ENCODE peak calls at places on chromosomes 6 and 20, in six cellular contexts. J, W, T, C, V and H are unnamed samples.
A peak's percentile ranks its signal among the peaks of the same experiment; 100 is the strongest.

GRCh38 chr6:106820412-106820852 is 154.1 kb downstream of the CD24 start:
- DNase-seq in J (no peak), V (peak; percentile 49), C (no peak), W (no peak), T (no peak), H (no peak)

GRCh38 chr6:84486526-84486925 is 259.1 kb upstream of the CEP162 start:
- DNase-seq in T (no peak), W (no peak), C (no peak), V (no peak), J (no peak), H (no peak)

GRCh38 chr6:56038764-56039163 is 163.4 kb upstream of the BMP5 start:
- DNase-seq in J (no peak), T (no peak), W (no peak), V (no peak), C (no peak), H (no peak)

GRCh38 chr20:32115196-32115767 is 5.8 kb downstream of the TM9SF4 start:
- DNase-seq in J (no peak), W (no peak), V (no peak), C (no peak), T (no peak), H (no peak)

GRCh38 chr6:13457577-13457976 is 29.8 kb downstream of the GFOD1 start:
- DNase-seq in C (no peak), V (no peak), W (no peak), J (no peak), T (peak; percentile 66), H (no peak)

GRCh38 chr20:50919567-50919966 is 11.7 kb downstream of the ADNP start:
- DNase-seq in W (no peak), C (no peak), T (peak; percentile 74), J (no peak), V (peak; percentile 71), H (no peak)

GRCh38 chr20:17971571-17972013 is 2.8 kb downstream of the MGME1 start:
- DNase-seq in V (peak; percentile 51), W (no peak), C (no peak), T (no peak), J (no peak), H (no peak)

GRCh38 chr6:132937466-132937906 is 123.1 kb downstream of the RPS12 start:
- DNase-seq in T (no peak), V (no peak), C (peak; percentile 12), J (peak; percentile 57), W (no peak), H (no peak)

GRCh38 chr6:35425284-35425683 is 26.9 kb upstream of the FANCE start:
- DNase-seq in V (peak; percentile 59), W (no peak), C (no peak), J (no peak), T (no peak), H (no peak)

GRCh38 chr6:153595903-153596302 is 443.1 kb upstream of the OPRM1 start:
- DNase-seq in W (no peak), J (no peak), C (no peak), T (no peak), V (peak; percentile 44), H (no peak)

GRCh38 chr6:128357391-128358110 is 162.8 kb downstream of the PTPRK start:
- DNase-seq in T (no peak), W (no peak), J (no peak), V (no peak), C (no peak), H (no peak)

GRCh38 chr6:100664274-100665040 is 199.7 kb upstream of the SIM1 start:
- DNase-seq in J (no peak), V (no peak), T (no peak), C (no peak), W (no peak), H (no peak)

GRCh38 chr20:56987992-56988391 is 278.4 kb downstream of the BMP7 start:
- DNase-seq in W (no peak), T (no peak), V (peak; percentile 63), C (no peak), J (no peak), H (no peak)

GRCh38 chr6:169171951-169172350 is 81.7 kb downstream of the THBS2 start:
- DNase-seq in V (no peak), T (no peak), W (no peak), J (no peak), C (no peak), H (peak; percentile 77)

GRCh38 chr6:157381631-157382621 is 936 bp downstream of the ZDHHC14 start:
- DNase-seq in J (no peak), W (peak; percentile 63), V (peak; percentile 43), T (peak; percentile 81), C (peak; percentile 50), H (no peak)

GRCh38 chr6:22145294-22145693 is 151.5 kb downstream of the PRL start:
- DNase-seq in C (no peak), V (no peak), J (no peak), T (no peak), W (no peak), H (no peak)
- H3K27ac ChIP-seq in C (no peak overlapping the region), V (no peak overlapping the region), J (no peak overlapping the region), T (no peak overlapping the region), W (no peak overlapping the region), H (no peak overlapping the region)

GRCh38 chr20:42483694-42484303 is 705.9 kb downstream of the PTPRT start:
- DNase-seq in T (no peak), C (no peak), J (no peak), W (no peak), V (no peak), H (no peak)
- TF ChIP-seq CTCF in T (no peak), C (peak; percentile 48), J (no peak), W (no peak), V (peak; percentile 67), H (no peak)

DNA sequence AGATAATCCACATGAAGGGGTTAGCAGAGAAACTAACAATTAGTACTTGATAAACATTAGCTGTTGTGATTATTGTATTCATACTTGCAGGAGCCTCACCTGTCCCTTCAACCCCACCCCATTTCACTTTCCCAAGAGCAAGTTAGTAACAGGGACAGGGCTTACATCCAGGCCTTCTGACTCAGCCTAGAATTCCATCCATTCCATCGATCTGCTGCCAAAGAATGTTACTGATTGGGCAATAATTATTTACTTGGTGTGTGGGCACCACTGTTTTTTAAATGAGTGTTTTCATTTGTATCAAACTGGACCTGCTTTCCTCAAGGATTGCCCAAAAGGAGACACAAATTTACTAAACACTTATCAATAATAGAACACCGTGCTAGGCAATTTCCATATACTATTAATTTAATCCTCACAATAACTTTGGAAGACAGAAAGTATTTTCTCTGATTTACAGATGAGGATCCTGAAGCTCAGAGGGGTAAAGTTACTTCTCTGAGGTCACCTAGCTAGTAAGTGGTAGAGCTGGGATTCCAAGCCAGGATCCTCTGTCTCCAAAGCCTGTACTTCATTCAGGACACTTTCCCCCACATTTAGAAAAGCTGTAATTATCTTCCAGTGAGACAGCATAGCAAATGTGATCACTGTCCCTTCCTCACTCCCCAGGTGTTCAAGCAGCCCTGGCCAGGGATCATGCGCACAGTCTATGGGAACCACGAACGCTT is 32.8 kb downstream of the GSS start:
- DNase-seq in C (peak; percentile 28), T (no peak), W (no peak), V (peak; percentile 96), J (no peak), H (no peak)
- H3K27ac ChIP-seq in C (peak overlapping the region; percentile 57), T (peak overlapping the region; percentile 87), W (no peak overlapping the region), V (peak overlapping the region; percentile 89), J (no peak overlapping the region), H (peak overlapping the region; percentile 52)

DNA sequence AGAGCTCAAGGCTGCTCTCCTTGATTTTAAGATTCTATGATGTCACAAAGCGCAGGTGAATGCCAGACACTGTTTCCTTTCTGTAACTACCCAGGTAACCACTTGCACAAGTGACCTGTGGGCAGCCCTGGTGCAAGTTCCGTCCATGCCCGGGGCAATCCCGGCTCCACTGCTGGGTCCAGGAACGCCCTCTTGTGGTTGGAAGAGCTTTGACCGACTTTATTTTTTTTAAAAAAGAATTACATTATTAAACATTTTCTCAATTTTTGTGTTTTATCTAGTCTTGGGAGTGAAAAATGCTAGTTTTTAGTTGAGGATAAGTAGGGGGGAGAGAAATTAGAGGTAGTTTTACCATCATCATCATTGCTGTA is 695.2 kb downstream of the QKI start:
- DNase-seq in J (no peak), T (peak; percentile 85), C (peak; percentile 66), V (no peak), W (no peak), H (no peak)
- TF ChIP-seq CTCF in J (peak; percentile 16), T (peak; percentile 84), C (peak; percentile 78), V (peak; percentile 57), W (no peak), H (no peak)

GRCh38 chr6:121503633-121504032 is 68.2 kb downstream of the GJA1 start:
- DNase-seq in W (no peak), J (no peak), C (no peak), V (no peak), T (no peak), H (no peak)

GRCh38 chr6:121510568-121511177 is 75.2 kb downstream of the GJA1 start:
- DNase-seq in C (no peak), W (no peak), V (no peak), J (no peak), T (no peak), H (no peak)

GRCh38 chr6:121504227-121504626 is 68.8 kb downstream of the GJA1 start:
- DNase-seq in J (no peak), T (no peak), C (no peak), V (peak; percentile 51), W (no peak), H (no peak)

GRCh38 chr6:121505284-121505683 is 69.8 kb downstream of the GJA1 start:
- DNase-seq in C (no peak), J (no peak), W (no peak), V (no peak), T (no peak), H (no peak)

DNA sequence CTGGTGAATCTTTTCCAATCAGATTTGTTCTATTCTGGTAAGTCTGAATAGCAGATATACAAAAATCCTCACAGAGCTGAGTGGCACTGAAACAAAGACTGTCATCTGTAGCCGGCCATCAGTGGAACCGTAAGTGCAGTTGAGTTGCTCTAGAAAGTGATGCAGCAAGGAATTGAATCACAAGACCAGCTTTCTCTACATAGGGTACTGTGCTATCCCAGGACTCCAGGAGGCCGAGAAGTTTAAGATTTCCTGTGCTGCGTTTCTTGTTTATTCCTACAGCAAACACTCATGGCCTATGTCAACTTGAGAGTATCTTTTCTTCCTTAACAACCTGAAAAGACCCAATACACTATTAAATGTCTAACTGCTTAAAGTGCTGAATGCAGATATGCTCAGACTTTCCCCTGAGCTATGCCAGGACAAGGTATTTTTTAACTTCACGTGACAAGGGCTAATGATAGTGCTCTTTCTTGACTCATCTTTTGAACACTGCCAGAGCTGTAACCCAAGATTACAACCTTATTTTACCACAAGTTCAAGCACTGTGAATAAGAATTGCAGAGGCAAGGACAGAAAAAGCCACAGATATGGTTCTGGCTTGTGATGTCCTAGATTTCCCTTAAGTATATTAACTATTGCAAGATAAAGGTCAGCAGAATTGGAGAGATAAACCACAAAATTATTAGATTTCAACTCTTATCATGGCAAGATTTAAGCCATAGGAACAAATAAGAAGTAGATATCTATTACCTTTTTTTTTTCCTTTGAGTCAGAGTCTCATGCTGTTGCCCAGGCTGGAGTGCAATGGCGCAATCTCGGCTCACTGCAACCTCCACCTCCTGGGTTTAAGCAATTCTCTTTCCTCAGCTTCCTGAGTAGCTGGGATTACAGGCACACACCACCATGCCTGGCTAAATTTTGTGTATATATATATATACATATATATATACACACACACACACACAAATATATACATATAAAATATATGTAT is 71.6 kb downstream of the GJA1 start:
- DNase-seq in W (no peak), V (no peak), T (peak; percentile 56), C (no peak), J (no peak), H (no peak)
- H3K27ac ChIP-seq in W (no peak overlapping the region), V (no peak overlapping the region), T (peak overlapping the region; percentile 76), C (no peak overlapping the region), J (no peak overlapping the region), H (no peak overlapping the region)